ENCODE peak calls at places on chromosome 11, in nine cellular contexts. H, W, S, Q, L, X, M, C and E are unnamed samples.

GRCh38 chr11:11731311-11732083 is 109.7 kb upstream of the GALNT18 start:
- DNase-seq in M (no peak), H (peak), L (no peak), C (peak), W (no peak), Q (no peak), X (no peak), S (no peak), E (no peak)

GRCh38 chr11:47143322-47143721 is 33.4 kb downstream of the ARFGAP2 start:
- DNase-seq in L (no peak), H (peak), S (no peak), X (no peak), Q (no peak), C (no peak), M (no peak), W (no peak), E (no peak)

GRCh38 chr11:11976476-11977187 is 31.8 kb downstream of the DKK3 start:
- DNase-seq in M (no peak), L (peak), Q (peak), C (no peak), X (peak), S (no peak), W (no peak), H (no peak), E (no peak)

GRCh38 chr11:104968365-104968855 is at the start of gene CASP4:
- DNase-seq in M (peak), L (no peak), H (peak), S (no peak), C (peak), X (no peak), W (no peak), Q (no peak), E (no peak)

GRCh38 chr11:28696591-28696990 is 588.4 kb downstream of the METTL15 start:
- DNase-seq in S (no peak), H (no peak), L (no peak), W (no peak), C (no peak), M (no peak), X (no peak), Q (no peak), E (no peak)

GRCh38 chr11:94675239-94675638 is 92.9 kb upstream of the AMOTL1 start:
- DNase-seq in L (peak), M (no peak), W (no peak), S (no peak), C (peak), Q (no peak), X (no peak), H (no peak), E (no peak)

GRCh38 chr11:92224394-92225205 is at the start of gene FAT3:
- DNase-seq in H (peak), C (peak), X (peak), L (peak), S (no peak), W (peak), Q (no peak), M (no peak), E (peak)

GRCh38 chr11:14308114-14308896 is 50.7 kb downstream of the RRAS2 start:
- DNase-seq in H (peak), S (peak), X (no peak), L (no peak), Q (no peak), M (peak), W (no peak), C (peak), E (no peak)

GRCh38 chr11:64916040-64916847 is 765 bp downstream of the ATG2A start:
- DNase-seq in S (peak), Q (peak), L (no peak), C (no peak), H (peak), M (peak), W (peak), X (peak), E (no peak)

GRCh38 chr11:86179646-86180064 is 64.9 kb upstream of the EED start:
- DNase-seq in X (no peak), W (no peak), L (no peak), H (no peak), C (no peak), Q (no peak), S (no peak), M (no peak), E (no peak)

GRCh38 chr11:100978942-100979341 is 150.7 kb downstream of the PGR start:
- DNase-seq in W (no peak), S (no peak), M (no peak), H (no peak), X (no peak), C (no peak), L (no peak), Q (no peak), E (no peak)

GRCh38 chr11:23555085-23555484 is 694.8 kb upstream of the CCDC179 start:
- DNase-seq in W (no peak), X (no peak), Q (no peak), H (peak), L (no peak), C (no peak), M (no peak), S (no peak), E (no peak)

GRCh38 chr11:125593113-125593761 is 585 bp downstream of the STT3A start:
- DNase-seq in H (peak), L (no peak), C (no peak), X (no peak), M (peak), S (peak), W (no peak), Q (no peak), E (no peak)

GRCh38 chr11:29336727-29337212 is 680.1 kb downstream of the KCNA4 start:
- DNase-seq in H (no peak), W (no peak), S (no peak), L (no peak), X (no peak), Q (no peak), C (no peak), M (no peak), E (no peak)

GRCh38 chr11:35182317-35182939 is 43.5 kb downstream of the CD44 start:
- DNase-seq in W (no peak), L (no peak), S (no peak), M (peak), C (no peak), X (no peak), Q (no peak), H (no peak), E (no peak)

GRCh38 chr11:67404515-67405195 is 772 bp downstream of the TBC1D10C start:
- DNase-seq in L (no peak), M (no peak), H (no peak), W (no peak), S (peak), C (no peak), X (peak), Q (no peak), E (no peak)

GRCh38 chr11:33980896-33981295 is 70.6 kb upstream of the CAPRIN1 start:
- DNase-seq in C (peak), H (no peak), L (no peak), X (no peak), W (no peak), M (no peak), S (no peak), Q (no peak), E (no peak)

GRCh38 chr11:16669799-16670415 is 68.5 kb upstream of the C11orf58 start:
- DNase-seq in M (no peak), X (no peak), C (no peak), H (no peak), W (no peak), L (no peak), Q (no peak), S (no peak), E (no peak)

GRCh38 chr11:57131080-57131790 is 50.5 kb upstream of the LRRC55 start:
- DNase-seq in W (no peak), M (peak), Q (no peak), L (no peak), H (peak), C (no peak), S (peak), X (no peak), E (no peak)

GRCh38 chr11:81644239-81644840 is 1089.3 kb downstream of the FAM181B start:
- DNase-seq in L (no peak), S (peak), W (no peak), Q (no peak), C (peak), X (no peak), M (peak), H (peak), E (no peak)

GRCh38 chr11:66123902-66124301 is 53.8 kb downstream of the PACS1 start:
- DNase-seq in H (no peak), M (no peak), S (no peak), C (no peak), W (no peak), Q (no peak), X (no peak), L (no peak), E (no peak)

GRCh38 chr11:15826826-15827225 is 529.5 kb downstream of the SOX6 start:
- DNase-seq in X (peak), M (peak), S (peak), C (peak), H (peak), L (no peak), Q (no peak), W (no peak), E (no peak)

GRCh38 chr11:74325649-74326645 is 14.5 kb upstream of the P4HA3 start:
- DNase-seq in S (no peak), M (no peak), C (peak), L (no peak), W (peak), X (peak), Q (peak), H (peak), E (no peak)

GRCh38 chr11:11626128-11626527 is 4.3 kb upstream of the GALNT18 start:
- DNase-seq in L (no peak), C (no peak), S (no peak), M (no peak), W (no peak), Q (no peak), X (no peak), H (no peak), E (no peak)

GRCh38 chr11:7576671-7577225 is 62.9 kb downstream of the PPFIBP2 start:
- DNase-seq in H (peak), Q (no peak), X (no peak), S (no peak), L (no peak), C (no peak), M (no peak), W (no peak), E (no peak)

GRCh38 chr11:125517116-125517804 is 21.2 kb upstream of the FEZ1 start:
- DNase-seq in M (peak), X (no peak), C (peak), W (no peak), S (peak), H (peak), L (no peak), Q (no peak), E (no peak)

GRCh38 chr11:112841719-112842118 is 119.5 kb upstream of the NCAM1 start:
- DNase-seq in C (no peak), H (no peak), M (no peak), S (no peak), X (no peak), Q (no peak), L (no peak), W (no peak), E (no peak)

GRCh38 chr11:6077723-6078122 is 29.8 kb upstream of the OR56B4 start:
- DNase-seq in Q (no peak), S (no peak), C (no peak), M (no peak), W (no peak), L (no peak), H (no peak), X (no peak), E (no peak)

GRCh38 chr11:73875380-73875779 is 1.3 kb downstream of the COA4 start:
- DNase-seq in C (no peak), X (no peak), L (no peak), W (no peak), S (no peak), Q (no peak), M (no peak), H (no peak), E (no peak)

GRCh38 chr11:22666700-22667439 is 459 bp downstream of the GAS2 start:
- DNase-seq in W (peak), X (peak), S (no peak), C (peak), M (peak), H (peak), L (peak), Q (peak), E (no peak)

GRCh38 chr11:16000065-16000464 is 356.3 kb downstream of the SOX6 start:
- DNase-seq in W (no peak), M (no peak), H (peak), S (no peak), Q (no peak), C (no peak), L (no peak), X (no peak), E (no peak)

GRCh38 chr11:74493816-74494630 is 499 bp upstream of the LIPT2 start:
- DNase-seq in W (no peak), S (no peak), C (peak), L (no peak), Q (no peak), M (no peak), H (peak), X (no peak), E (no peak)

GRCh38 chr11:86592659-86593451 is 79.6 kb downstream of the ME3 start:
- DNase-seq in S (peak), M (peak), C (peak), Q (no peak), X (no peak), W (peak), H (peak), L (no peak), E (no peak)

GRCh38 chr11:78742430-78742829 is 167.8 kb upstream of the NARS2 start:
- DNase-seq in L (no peak), C (peak), H (peak), Q (no peak), S (no peak), M (no peak), X (peak), W (no peak), E (no peak)

GRCh38 chr11:123545726-123546125 is 108.7 kb downstream of the SCN3B start:
- DNase-seq in H (no peak), Q (no peak), L (no peak), X (no peak), S (no peak), C (no peak), M (no peak), W (no peak), E (no peak)